ENCODE peak calls at places on chromosome 1, in five cellular contexts. L, P, V, K and E are unnamed samples.

GRCh38 chr1:53377438-53377841 is 49.6 kb upstream of the LRP8 start:
- DNase-seq in V (no peak), P (no peak), L (no peak), K (no peak), E (no peak)

GRCh38 chr1:149846600-149847466 is 52.5 kb upstream of the BOLA1 start:
- DNase-seq in V (no peak), P (no peak), L (no peak), K (no peak), E (no peak)

GRCh38 chr1:3656450-3657095 is 4.3 kb downstream of the TP73 start:
- DNase-seq in V (no peak), P (no peak), K (no peak), L (no peak), E (no peak)

GRCh38 chr1:113141650-113142473 is 68.9 kb downstream of the LRIG2 start:
- DNase-seq in P (no peak), K (peak; percentile 66), L (no peak), V (peak; percentile 76), E (no peak)

GRCh38 chr1:67557731-67558448 is 127.1 kb upstream of the GADD45A start:
- DNase-seq in K (no peak), L (no peak), P (no peak), V (no peak), E (no peak)

GRCh38 chr1:199857103-199857502 is 170.4 kb upstream of the NR5A2 start:
- DNase-seq in V (peak; percentile 41), K (peak; percentile 55), L (no peak), P (no peak), E (peak; percentile 5)

GRCh38 chr1:215523128-215523861 is 43.8 kb upstream of the KCTD3 start:
- DNase-seq in V (peak; percentile 47), L (no peak), K (peak; percentile 21), P (no peak), E (no peak)

GRCh38 chr1:44377925-44378784 is 23.1 kb upstream of the ERI3 start:
- DNase-seq in L (peak; percentile 14), V (peak; percentile 75), K (peak; percentile 75), P (peak; percentile 35), E (peak; percentile 40)

GRCh38 chr1:1212780-1213152 is 1.2 kb downstream of the TNFRSF4 start:
- DNase-seq in L (no peak), P (no peak), V (no peak), K (peak; percentile 16), E (no peak)

GRCh38 chr1:172005856-172006255 is 164.6 kb downstream of the DNM3 start:
- DNase-seq in V (peak; percentile 78), K (peak; percentile 6), L (no peak), P (no peak), E (peak; percentile 42)

DNA sequence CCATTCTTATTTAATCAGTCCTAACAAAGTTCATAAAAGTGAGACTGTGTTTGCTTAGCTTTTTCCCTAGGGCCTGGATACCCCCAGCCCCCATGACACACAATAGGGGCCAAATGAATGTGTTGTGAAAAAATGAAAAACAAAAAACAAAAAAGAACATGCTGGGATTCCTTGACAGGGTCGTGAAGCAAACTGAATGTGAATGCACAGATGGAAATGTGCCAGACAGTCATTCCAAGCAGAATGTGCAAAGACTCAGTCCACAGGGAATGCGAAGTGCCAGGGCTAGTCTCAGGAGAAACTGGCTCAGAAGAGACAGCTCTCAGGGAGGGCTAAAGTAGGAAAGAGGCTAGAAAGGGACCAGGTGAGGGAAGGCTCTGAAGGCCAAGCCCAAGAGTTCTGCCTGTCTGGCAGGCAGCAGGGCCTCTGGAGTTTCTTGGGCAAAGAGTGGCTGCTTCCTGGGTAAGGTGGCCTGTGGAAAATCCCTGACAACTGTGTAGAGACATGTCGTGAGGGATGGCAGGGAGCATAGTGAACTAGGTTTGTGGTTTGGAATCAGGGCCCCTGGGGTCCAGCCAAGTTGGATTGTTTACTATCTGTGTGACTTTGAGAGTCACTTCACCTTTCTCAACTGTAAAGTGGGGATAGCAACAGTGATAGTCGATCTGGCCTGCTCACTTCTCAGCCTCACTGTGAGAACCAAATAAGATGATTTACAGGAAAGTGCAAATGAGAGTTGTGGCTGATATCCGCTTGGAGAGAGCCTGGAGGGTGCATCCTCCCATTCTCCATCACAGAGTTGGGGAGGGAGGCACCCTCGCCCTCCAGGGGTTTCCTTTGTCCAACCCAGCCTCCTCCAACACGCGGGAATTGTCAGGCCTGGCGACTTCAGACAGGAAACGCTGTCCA is 1.2 kb upstream of the ADAM15 start:
- DNase-seq in V (peak; percentile 68), P (no peak), K (peak; percentile 40), L (no peak), E (no peak)
- H3K4me3 ChIP-seq in V (peak overlapping the region; percentile 73), P (peak overlapping the region; percentile 94), K (peak overlapping the region; percentile 66), L (peak overlapping the region; percentile 76), E (peak overlapping the region; percentile 50)

GRCh38 chr1:89198081-89198480 is 661 bp downstream of the GBP4 start:
- DNase-seq in P (no peak), L (no peak), V (no peak), K (peak; percentile 10), E (no peak)

GRCh38 chr1:89200668-89201488 is 2.1 kb upstream of the GBP4 start:
- DNase-seq in P (no peak), L (no peak), V (no peak), K (peak; percentile 42), E (no peak)

GRCh38 chr1:89199515-89199914 is 773 bp upstream of the GBP4 start:
- DNase-seq in L (no peak), K (no peak), V (no peak), P (no peak), E (no peak)

GRCh38 chr1:89201489-89201794 is 2.7 kb upstream of the GBP4 start:
- DNase-seq in V (no peak), K (no peak), P (no peak), L (no peak), E (no peak)

DNA sequence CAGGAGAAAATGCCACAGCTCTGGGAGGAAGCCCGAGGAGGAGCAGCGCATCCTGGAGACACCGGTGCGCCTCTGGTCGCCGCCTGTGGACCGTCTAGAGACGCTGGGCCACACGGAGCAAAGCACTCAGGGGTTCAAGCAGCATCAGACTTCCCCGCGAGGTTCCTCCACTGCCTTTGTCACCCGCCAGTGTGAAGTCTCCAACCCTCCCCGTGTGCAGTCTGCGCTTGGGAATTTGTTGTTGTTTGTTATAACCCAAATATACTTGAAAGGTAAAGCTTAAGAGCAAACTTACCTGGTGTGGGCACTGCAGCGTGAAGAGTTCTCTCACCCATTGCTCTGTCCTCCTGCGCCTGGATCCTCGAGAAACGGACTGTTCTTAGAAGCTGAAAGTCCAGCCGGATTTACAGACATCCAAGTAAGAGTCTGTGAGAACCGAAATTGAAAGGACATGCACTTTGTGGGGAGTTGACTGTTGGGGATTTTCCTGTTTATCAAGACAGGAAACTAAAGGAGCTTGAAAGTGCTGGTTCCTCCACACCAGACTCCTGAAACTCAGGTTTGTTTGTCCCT is at the start of gene GBP4:
- DNase-seq in V (peak; percentile 18), K (peak; percentile 72), L (peak; percentile 8), P (no peak), E (no peak)
- H3K4me3 ChIP-seq in V (peak within 1 kb of the TSS; percentile 53), K (peak within 1 kb of the TSS; percentile 18), L (peak within 1 kb of the TSS; percentile 38), P (no peak within 1 kb of the TSS), E (no peak within 1 kb of the TSS)

GRCh38 chr1:26831059-26831458 is 4.6 kb downstream of the ZDHHC18 start:
- DNase-seq in K (no peak), P (no peak), V (no peak), L (no peak), E (no peak)
- H3K4me3 ChIP-seq in K (no peak overlapping the region), P (no peak overlapping the region), V (no peak overlapping the region), L (no peak overlapping the region), E (no peak overlapping the region)

GRCh38 chr1:119674835-119675289 is 26.8 kb upstream of the ZNF697 start:
- DNase-seq in P (no peak), L (peak; percentile 68), V (peak; percentile 91), K (peak; percentile 94), E (no peak)

GRCh38 chr1:119674110-119674509 is 26.0 kb upstream of the ZNF697 start:
- DNase-seq in P (no peak), K (peak; percentile 77), L (no peak), V (peak; percentile 78), E (no peak)

GRCh38 chr1:119670898-119671297 is 22.8 kb upstream of the ZNF697 start:
- DNase-seq in P (no peak), L (no peak), V (no peak), K (no peak), E (no peak)

GRCh38 chr1:119675349-119676343 is 27.6 kb upstream of the ZNF697 start:
- DNase-seq in K (peak; percentile 93), L (peak; percentile 65), V (peak; percentile 94), P (peak; percentile 58), E (peak; percentile 74)

GRCh38 chr1:119673171-119673940 is 25.3 kb upstream of the ZNF697 start:
- DNase-seq in P (no peak), L (no peak), K (peak; percentile 79), V (peak; percentile 17), E (no peak)
- H3K4me3 ChIP-seq in P (no peak overlapping the region), L (no peak overlapping the region), K (no peak overlapping the region), V (no peak overlapping the region), E (no peak overlapping the region)